ENCODE peak calls at places on chromosomes 5 and 9, in eight cellular contexts. One of them, this sample, is unnamed.

GRCh38 chr5:1874348-1874747 is 8.4 kb downstream of the IRX4 start:
- DNase-seq in GM23248: no peak
- DNase-seq in fibroblast of pulmonary artery: no peak
- DNase-seq in activated CD8-positive, alpha-beta memory T cell treated with anti-CD3 and anti-CD28 coated beads for 1 hour: no peak
- DNase-seq in A172: no peak
- DNase-seq in SJSA1: no peak
- DNase-seq in activated T-cell treated with anti-CD3 and anti-CD28 coated beads, Interleukin-2, amount 50 U/mL, for 72 hours: no peak
- DNase-seq in left cardiac atrium: no peak
- DNase-seq in this sample: no peak

GRCh38 chr5:55591671-55592070 is 56.9 kb upstream of the PLPP1 start:
- DNase-seq in fibroblast of pulmonary artery: peak
- DNase-seq in activated CD8-positive, alpha-beta memory T cell treated with anti-CD3 and anti-CD28 coated beads for 1 hour: no peak
- DNase-seq in activated T-cell treated with anti-CD3 and anti-CD28 coated beads, Interleukin-2, amount 50 U/mL, for 72 hours: no peak
- DNase-seq in A172: no peak
- DNase-seq in GM23248: no peak
- DNase-seq in left cardiac atrium: no peak
- DNase-seq in SJSA1: no peak
- DNase-seq in this sample: no peak

GRCh38 chr5:10602031-10602806 is 38.3 kb downstream of the ANKRD33B start:
- DNase-seq in left cardiac atrium: no peak
- DNase-seq in A172: no peak
- DNase-seq in fibroblast of pulmonary artery: no peak
- DNase-seq in activated CD8-positive, alpha-beta memory T cell treated with anti-CD3 and anti-CD28 coated beads for 1 hour: no peak
- DNase-seq in SJSA1: peak
- DNase-seq in activated T-cell treated with anti-CD3 and anti-CD28 coated beads, Interleukin-2, amount 50 U/mL, for 72 hours: no peak
- DNase-seq in GM23248: no peak
- DNase-seq in this sample: no peak

GRCh38 chr5:98428806-98429205 is 344.7 kb upstream of the RGMB start:
- DNase-seq in left cardiac atrium: no peak
- DNase-seq in SJSA1: no peak
- DNase-seq in fibroblast of pulmonary artery: peak
- DNase-seq in GM23248: peak
- DNase-seq in activated T-cell treated with anti-CD3 and anti-CD28 coated beads, Interleukin-2, amount 50 U/mL, for 72 hours: no peak
- DNase-seq in A172: no peak
- DNase-seq in activated CD8-positive, alpha-beta memory T cell treated with anti-CD3 and anti-CD28 coated beads for 1 hour: no peak
- DNase-seq in this sample: no peak

GRCh38 chr9:121718501-121718900 is 67.1 kb downstream of the DAB2IP start:
- DNase-seq in activated CD8-positive, alpha-beta memory T cell treated with anti-CD3 and anti-CD28 coated beads for 1 hour: no peak
- DNase-seq in A172: no peak
- DNase-seq in left cardiac atrium: no peak
- DNase-seq in fibroblast of pulmonary artery: no peak
- DNase-seq in activated T-cell treated with anti-CD3 and anti-CD28 coated beads, Interleukin-2, amount 50 U/mL, for 72 hours: no peak
- DNase-seq in GM23248: peak
- DNase-seq in SJSA1: no peak
- DNase-seq in this sample: no peak

GRCh38 chr5:106399381-106399780 is 1271.4 kb downstream of the EFNA5 start:
- DNase-seq in activated T-cell treated with anti-CD3 and anti-CD28 coated beads, Interleukin-2, amount 50 U/mL, for 72 hours: no peak
- DNase-seq in fibroblast of pulmonary artery: peak
- DNase-seq in activated CD8-positive, alpha-beta memory T cell treated with anti-CD3 and anti-CD28 coated beads for 1 hour: no peak
- DNase-seq in GM23248: peak
- DNase-seq in A172: peak
- DNase-seq in left cardiac atrium: no peak
- DNase-seq in SJSA1: no peak
- DNase-seq in this sample: no peak

GRCh38 chr9:137255448-137256114 is 454 bp downstream of the NELFB start:
- DNase-seq in SJSA1: no peak
- DNase-seq in left cardiac atrium: no peak
- DNase-seq in activated CD8-positive, alpha-beta memory T cell treated with anti-CD3 and anti-CD28 coated beads for 1 hour: no peak
- DNase-seq in A172: peak
- DNase-seq in fibroblast of pulmonary artery: peak
- DNase-seq in activated T-cell treated with anti-CD3 and anti-CD28 coated beads, Interleukin-2, amount 50 U/mL, for 72 hours: no peak
- DNase-seq in GM23248: peak
- DNase-seq in this sample: no peak

GRCh38 chr9:120850315-120850714 is 7.6 kb upstream of the PSMD5 start:
- DNase-seq in A172: no peak
- DNase-seq in GM23248: no peak
- DNase-seq in activated T-cell treated with anti-CD3 and anti-CD28 coated beads, Interleukin-2, amount 50 U/mL, for 72 hours: no peak
- DNase-seq in left cardiac atrium: no peak
- DNase-seq in activated CD8-positive, alpha-beta memory T cell treated with anti-CD3 and anti-CD28 coated beads for 1 hour: no peak
- DNase-seq in fibroblast of pulmonary artery: no peak
- DNase-seq in SJSA1: no peak
- DNase-seq in this sample: no peak

GRCh38 chr9:82124090-82124489 is 135.5 kb downstream of the SPATA31D1 start:
- DNase-seq in left cardiac atrium: no peak
- DNase-seq in fibroblast of pulmonary artery: peak
- DNase-seq in activated T-cell treated with anti-CD3 and anti-CD28 coated beads, Interleukin-2, amount 50 U/mL, for 72 hours: no peak
- DNase-seq in GM23248: peak
- DNase-seq in SJSA1: peak
- DNase-seq in A172: peak
- DNase-seq in activated CD8-positive, alpha-beta memory T cell treated with anti-CD3 and anti-CD28 coated beads for 1 hour: no peak
- DNase-seq in this sample: no peak

GRCh38 chr9:108813951-108814601 is 41.7 kb downstream of the ACTL7B start:
- DNase-seq in activated CD8-positive, alpha-beta memory T cell treated with anti-CD3 and anti-CD28 coated beads for 1 hour: no peak
- DNase-seq in SJSA1: no peak
- DNase-seq in fibroblast of pulmonary artery: peak
- DNase-seq in left cardiac atrium: no peak
- DNase-seq in activated T-cell treated with anti-CD3 and anti-CD28 coated beads, Interleukin-2, amount 50 U/mL, for 72 hours: no peak
- DNase-seq in A172: peak
- DNase-seq in GM23248: peak
- DNase-seq in this sample: no peak

GRCh38 chr9:95284152-95284551 is 33.4 kb downstream of the FANCC start:
- DNase-seq in activated CD8-positive, alpha-beta memory T cell treated with anti-CD3 and anti-CD28 coated beads for 1 hour: no peak
- DNase-seq in left cardiac atrium: no peak
- DNase-seq in A172: peak
- DNase-seq in SJSA1: no peak
- DNase-seq in fibroblast of pulmonary artery: no peak
- DNase-seq in GM23248: peak
- DNase-seq in activated T-cell treated with anti-CD3 and anti-CD28 coated beads, Interleukin-2, amount 50 U/mL, for 72 hours: no peak
- DNase-seq in this sample: no peak

GRCh38 chr5:98106116-98107088 is 667.1 kb upstream of the RGMB start:
- DNase-seq in GM23248: peak
- DNase-seq in left cardiac atrium: no peak
- DNase-seq in fibroblast of pulmonary artery: no peak
- DNase-seq in A172: no peak
- DNase-seq in SJSA1: no peak
- DNase-seq in activated CD8-positive, alpha-beta memory T cell treated with anti-CD3 and anti-CD28 coated beads for 1 hour: no peak
- DNase-seq in activated T-cell treated with anti-CD3 and anti-CD28 coated beads, Interleukin-2, amount 50 U/mL, for 72 hours: no peak
- DNase-seq in this sample: no peak

GRCh38 chr5:181042036-181042435 is 2.0 kb downstream of the BTNL9 start:
- DNase-seq in fibroblast of pulmonary artery: no peak
- DNase-seq in left cardiac atrium: no peak
- DNase-seq in activated CD8-positive, alpha-beta memory T cell treated with anti-CD3 and anti-CD28 coated beads for 1 hour: no peak
- DNase-seq in GM23248: no peak
- DNase-seq in activated T-cell treated with anti-CD3 and anti-CD28 coated beads, Interleukin-2, amount 50 U/mL, for 72 hours: no peak
- DNase-seq in A172: no peak
- DNase-seq in SJSA1: no peak
- DNase-seq in this sample: no peak

GRCh38 chr9:5698810-5699556 is 70.1 kb downstream of the RIC1 start:
- DNase-seq in left cardiac atrium: no peak
- DNase-seq in SJSA1: no peak
- DNase-seq in GM23248: no peak
- DNase-seq in activated CD8-positive, alpha-beta memory T cell treated with anti-CD3 and anti-CD28 coated beads for 1 hour: no peak
- DNase-seq in A172: no peak
- DNase-seq in activated T-cell treated with anti-CD3 and anti-CD28 coated beads, Interleukin-2, amount 50 U/mL, for 72 hours: no peak
- DNase-seq in fibroblast of pulmonary artery: peak
- DNase-seq in this sample: no peak

GRCh38 chr5:156824800-156825199 is 25.3 kb upstream of the PPP1R2B start:
- DNase-seq in fibroblast of pulmonary artery: peak
- DNase-seq in GM23248: peak
- DNase-seq in activated CD8-positive, alpha-beta memory T cell treated with anti-CD3 and anti-CD28 coated beads for 1 hour: no peak
- DNase-seq in SJSA1: no peak
- DNase-seq in A172: peak
- DNase-seq in activated T-cell treated with anti-CD3 and anti-CD28 coated beads, Interleukin-2, amount 50 U/mL, for 72 hours: no peak
- DNase-seq in left cardiac atrium: no peak
- DNase-seq in this sample: no peak

GRCh38 chr5:51960617-51961115 is 577.4 kb downstream of the ISL1 start:
- DNase-seq in fibroblast of pulmonary artery: peak
- DNase-seq in activated CD8-positive, alpha-beta memory T cell treated with anti-CD3 and anti-CD28 coated beads for 1 hour: no peak
- DNase-seq in activated T-cell treated with anti-CD3 and anti-CD28 coated beads, Interleukin-2, amount 50 U/mL, for 72 hours: no peak
- DNase-seq in GM23248: peak
- DNase-seq in SJSA1: no peak
- DNase-seq in left cardiac atrium: no peak
- DNase-seq in A172: no peak
- DNase-seq in this sample: no peak

GRCh38 chr9:37920471-37921167 is 16.7 kb upstream of the SLC25A51 start:
- DNase-seq in left cardiac atrium: no peak
- DNase-seq in SJSA1: no peak
- DNase-seq in activated CD8-positive, alpha-beta memory T cell treated with anti-CD3 and anti-CD28 coated beads for 1 hour: no peak
- DNase-seq in A172: no peak
- DNase-seq in GM23248: no peak
- DNase-seq in activated T-cell treated with anti-CD3 and anti-CD28 coated beads, Interleukin-2, amount 50 U/mL, for 72 hours: no peak
- DNase-seq in fibroblast of pulmonary artery: no peak
- DNase-seq in this sample: no peak

GRCh38 chr9:136572003-136572595 is 26.3 kb upstream of the NOTCH1 start:
- DNase-seq in GM23248: no peak
- DNase-seq in SJSA1: peak
- DNase-seq in A172: peak
- DNase-seq in activated T-cell treated with anti-CD3 and anti-CD28 coated beads, Interleukin-2, amount 50 U/mL, for 72 hours: no peak
- DNase-seq in left cardiac atrium: peak
- DNase-seq in activated CD8-positive, alpha-beta memory T cell treated with anti-CD3 and anti-CD28 coated beads for 1 hour: no peak
- DNase-seq in fibroblast of pulmonary artery: peak
- DNase-seq in this sample: no peak

GRCh38 chr5:54103871-54104270 is 206.5 kb downstream of the ARL15 start:
- DNase-seq in fibroblast of pulmonary artery: no peak
- DNase-seq in activated CD8-positive, alpha-beta memory T cell treated with anti-CD3 and anti-CD28 coated beads for 1 hour: no peak
- DNase-seq in left cardiac atrium: no peak
- DNase-seq in activated T-cell treated with anti-CD3 and anti-CD28 coated beads, Interleukin-2, amount 50 U/mL, for 72 hours: no peak
- DNase-seq in A172: no peak
- DNase-seq in SJSA1: no peak
- DNase-seq in GM23248: no peak
- DNase-seq in this sample: no peak

GRCh38 chr5:170630226-170630625 is 126.4 kb downstream of the KCNIP1 start:
- DNase-seq in A172: no peak
- DNase-seq in activated CD8-positive, alpha-beta memory T cell treated with anti-CD3 and anti-CD28 coated beads for 1 hour: no peak
- DNase-seq in left cardiac atrium: no peak
- DNase-seq in fibroblast of pulmonary artery: no peak
- DNase-seq in activated T-cell treated with anti-CD3 and anti-CD28 coated beads, Interleukin-2, amount 50 U/mL, for 72 hours: no peak
- DNase-seq in GM23248: no peak
- DNase-seq in SJSA1: no peak
- DNase-seq in this sample: no peak

GRCh38 chr9:95511232-95511951 is 5.4 kb downstream of the PTCH1 start:
- DNase-seq in SJSA1: no peak
- DNase-seq in left cardiac atrium: peak
- DNase-seq in activated T-cell treated with anti-CD3 and anti-CD28 coated beads, Interleukin-2, amount 50 U/mL, for 72 hours: no peak
- DNase-seq in A172: peak
- DNase-seq in activated CD8-positive, alpha-beta memory T cell treated with anti-CD3 and anti-CD28 coated beads for 1 hour: no peak
- DNase-seq in fibroblast of pulmonary artery: peak
- DNase-seq in GM23248: peak
- DNase-seq in this sample: no peak

GRCh38 chr5:149265559-149265958 is 6.1 kb upstream of the AFAP1L1 start:
- DNase-seq in GM23248: peak
- DNase-seq in activated CD8-positive, alpha-beta memory T cell treated with anti-CD3 and anti-CD28 coated beads for 1 hour: no peak
- DNase-seq in left cardiac atrium: peak
- DNase-seq in activated T-cell treated with anti-CD3 and anti-CD28 coated beads, Interleukin-2, amount 50 U/mL, for 72 hours: no peak
- DNase-seq in fibroblast of pulmonary artery: peak
- DNase-seq in A172: peak
- DNase-seq in SJSA1: no peak
- DNase-seq in this sample: no peak

GRCh38 chr5:109411627-109412026 is 1.9 kb upstream of the PJA2 start:
- DNase-seq in left cardiac atrium: no peak
- DNase-seq in A172: peak
- DNase-seq in activated CD8-positive, alpha-beta memory T cell treated with anti-CD3 and anti-CD28 coated beads for 1 hour: no peak
- DNase-seq in fibroblast of pulmonary artery: peak
- DNase-seq in SJSA1: no peak
- DNase-seq in GM23248: peak
- DNase-seq in activated T-cell treated with anti-CD3 and anti-CD28 coated beads, Interleukin-2, amount 50 U/mL, for 72 hours: no peak
- DNase-seq in this sample: no peak

GRCh38 chr5:141779642-141780041 is 97.6 kb upstream of the ARAP3 start:
- DNase-seq in A172: peak
- DNase-seq in fibroblast of pulmonary artery: peak
- DNase-seq in activated CD8-positive, alpha-beta memory T cell treated with anti-CD3 and anti-CD28 coated beads for 1 hour: no peak
- DNase-seq in left cardiac atrium: peak
- DNase-seq in SJSA1: no peak
- DNase-seq in activated T-cell treated with anti-CD3 and anti-CD28 coated beads, Interleukin-2, amount 50 U/mL, for 72 hours: no peak
- DNase-seq in GM23248: peak
- DNase-seq in this sample: no peak

GRCh38 chr9:129253820-129254381 is 75.8 kb upstream of the IER5L start:
- DNase-seq in GM23248: no peak
- DNase-seq in fibroblast of pulmonary artery: peak
- DNase-seq in activated CD8-positive, alpha-beta memory T cell treated with anti-CD3 and anti-CD28 coated beads for 1 hour: no peak
- DNase-seq in SJSA1: no peak
- DNase-seq in activated T-cell treated with anti-CD3 and anti-CD28 coated beads, Interleukin-2, amount 50 U/mL, for 72 hours: no peak
- DNase-seq in A172: no peak
- DNase-seq in left cardiac atrium: peak
- DNase-seq in this sample: no peak

GRCh38 chr5:169290895-169291294 is 10.0 kb downstream of the SLIT3 start:
- DNase-seq in left cardiac atrium: peak
- DNase-seq in activated CD8-positive, alpha-beta memory T cell treated with anti-CD3 and anti-CD28 coated beads for 1 hour: no peak
- DNase-seq in A172: no peak
- DNase-seq in SJSA1: peak
- DNase-seq in fibroblast of pulmonary artery: no peak
- DNase-seq in activated T-cell treated with anti-CD3 and anti-CD28 coated beads, Interleukin-2, amount 50 U/mL, for 72 hours: no peak
- DNase-seq in GM23248: peak
- DNase-seq in this sample: no peak

GRCh38 chr5:173808079-173808808 is 79.9 kb upstream of the CPEB4 start:
- DNase-seq in left cardiac atrium: no peak
- DNase-seq in A172: no peak
- DNase-seq in SJSA1: no peak
- DNase-seq in GM23248: no peak
- DNase-seq in fibroblast of pulmonary artery: no peak
- DNase-seq in activated T-cell treated with anti-CD3 and anti-CD28 coated beads, Interleukin-2, amount 50 U/mL, for 72 hours: no peak
- DNase-seq in activated CD8-positive, alpha-beta memory T cell treated with anti-CD3 and anti-CD28 coated beads for 1 hour: no peak
- DNase-seq in this sample: no peak

GRCh38 chr5:120358949-120359348 is 105.2 kb upstream of the PRR16 start:
- DNase-seq in activated T-cell treated with anti-CD3 and anti-CD28 coated beads, Interleukin-2, amount 50 U/mL, for 72 hours: no peak
- DNase-seq in left cardiac atrium: no peak
- DNase-seq in fibroblast of pulmonary artery: peak
- DNase-seq in A172: no peak
- DNase-seq in GM23248: no peak
- DNase-seq in activated CD8-positive, alpha-beta memory T cell treated with anti-CD3 and anti-CD28 coated beads for 1 hour: no peak
- DNase-seq in SJSA1: no peak
- DNase-seq in this sample: no peak

GRCh38 chr5:95870105-95870672 is 47.7 kb upstream of the GLRX start:
- DNase-seq in activated CD8-positive, alpha-beta memory T cell treated with anti-CD3 and anti-CD28 coated beads for 1 hour: no peak
- DNase-seq in activated T-cell treated with anti-CD3 and anti-CD28 coated beads, Interleukin-2, amount 50 U/mL, for 72 hours: peak
- DNase-seq in A172: peak
- DNase-seq in fibroblast of pulmonary artery: peak
- DNase-seq in GM23248: peak
- DNase-seq in left cardiac atrium: no peak
- DNase-seq in SJSA1: no peak
- DNase-seq in this sample: no peak

GRCh38 chr9:87581513-87581912 is 83.8 kb downstream of the DAPK1 start:
- DNase-seq in fibroblast of pulmonary artery: peak
- DNase-seq in SJSA1: no peak
- DNase-seq in GM23248: no peak
- DNase-seq in left cardiac atrium: no peak
- DNase-seq in activated T-cell treated with anti-CD3 and anti-CD28 coated beads, Interleukin-2, amount 50 U/mL, for 72 hours: no peak
- DNase-seq in activated CD8-positive, alpha-beta memory T cell treated with anti-CD3 and anti-CD28 coated beads for 1 hour: no peak
- DNase-seq in A172: no peak
- DNase-seq in this sample: peak

GRCh38 chr9:137294684-137295312 is 7.3 kb downstream of the NRARP start:
- DNase-seq in activated CD8-positive, alpha-beta memory T cell treated with anti-CD3 and anti-CD28 coated beads for 1 hour: no peak
- DNase-seq in activated T-cell treated with anti-CD3 and anti-CD28 coated beads, Interleukin-2, amount 50 U/mL, for 72 hours: no peak
- DNase-seq in left cardiac atrium: peak
- DNase-seq in fibroblast of pulmonary artery: peak
- DNase-seq in A172: no peak
- DNase-seq in SJSA1: no peak
- DNase-seq in GM23248: peak
- DNase-seq in this sample: no peak

GRCh38 chr5:99019812-99020697 is 91.2 kb upstream of the CHD1 start:
- DNase-seq in SJSA1: no peak
- DNase-seq in fibroblast of pulmonary artery: peak
- DNase-seq in GM23248: peak
- DNase-seq in activated CD8-positive, alpha-beta memory T cell treated with anti-CD3 and anti-CD28 coated beads for 1 hour: no peak
- DNase-seq in activated T-cell treated with anti-CD3 and anti-CD28 coated beads, Interleukin-2, amount 50 U/mL, for 72 hours: no peak
- DNase-seq in A172: peak
- DNase-seq in left cardiac atrium: no peak
- DNase-seq in this sample: peak